ENCODE peak calls at places on chromosomes 2 and 18, in six cellular contexts. M is K562, D is H1, U is HepG2, C is GM12878, I is HCT116. A is an unnamed sample.

GRCh38 chr2:221546505-221547225 is 25.4 kb downstream of the EPHA4 start:
- DNase-seq in I (peak), U (no peak), D (no peak), C (no peak), M (no peak), A (no peak)

GRCh38 chr2:39837856-39838453 is 58.9 kb upstream of the THUMPD2 start:
- DNase-seq in M (peak), D (peak), I (peak), C (peak), U (peak), A (peak)

GRCh38 chr2:236866542-236867340 is 218.9 kb upstream of the COPS8 start:
- DNase-seq in D (no peak), C (no peak), M (no peak), I (no peak), U (no peak), A (no peak)

GRCh38 chr2:169656164-169656563 is 38.0 kb downstream of the CFAP210 start:
- DNase-seq in C (no peak), U (no peak), D (no peak), M (no peak), I (no peak), A (no peak)

GRCh38 chr2:105652014-105652796 is 92.5 kb upstream of the NCK2 start:
- DNase-seq in U (no peak), I (no peak), M (no peak), D (peak), C (no peak), A (no peak)

GRCh38 chr18:7164610-7165009 is 47.0 kb upstream of the LAMA1 start:
- DNase-seq in I (no peak), C (no peak), D (peak), M (no peak), U (no peak), A (no peak)

GRCh38 chr2:214740867-214741266 is 68.6 kb downstream of the BARD1 start:
- DNase-seq in M (no peak), I (no peak), D (no peak), C (no peak), U (no peak), A (no peak)

GRCh38 chr2:107305966-107306365 is 420.0 kb upstream of the ST6GAL2 start:
- DNase-seq in C (no peak), I (no peak), M (no peak), U (no peak), D (no peak), A (no peak)

GRCh38 chr2:133379159-133379558 is 189.1 kb downstream of the NCKAP5 start:
- DNase-seq in U (no peak), C (no peak), D (no peak), I (no peak), M (no peak), A (no peak)

GRCh38 chr2:46540496-46541342 is 61.4 kb downstream of the TMEM247 start:
- DNase-seq in U (peak), M (no peak), C (no peak), D (no peak), I (no peak), A (no peak)

GRCh38 chr2:170503563-170503962 is 211.6 kb upstream of the SP5 start:
- DNase-seq in D (no peak), I (no peak), U (no peak), C (no peak), M (no peak), A (no peak)

GRCh38 chr2:37631292-37631691 is 40.1 kb downstream of the CDC42EP3 start:
- DNase-seq in U (no peak), M (no peak), D (no peak), I (no peak), C (no peak), A (no peak)

GRCh38 chr2:191501390-191502168 is 176.4 kb upstream of the NABP1 start:
- DNase-seq in U (peak), M (no peak), C (no peak), I (peak), D (no peak), A (peak)

GRCh38 chr2:217451634-217452033 is 551.2 kb downstream of the TNS1 start:
- DNase-seq in C (no peak), M (no peak), I (no peak), U (peak), D (no peak), A (no peak)

GRCh38 chr18:12086249-12086648 is 7.4 kb upstream of the ANKRD62 start:
- DNase-seq in D (no peak), U (no peak), C (no peak), M (no peak), I (no peak), A (no peak)

GRCh38 chr2:9737053-9737875 is 106.0 kb upstream of the TAF1B start:
- DNase-seq in M (peak), D (no peak), I (no peak), C (no peak), U (peak), A (no peak)

GRCh38 chr2:84038866-84039265 is 420.2 kb downstream of the SUCLG1 start:
- DNase-seq in I (no peak), U (no peak), C (no peak), M (no peak), D (no peak), A (no peak)

GRCh38 chr2:140256080-140256479 is 1475.9 kb upstream of the NXPH2 start:
- DNase-seq in I (no peak), C (no peak), U (no peak), M (no peak), D (no peak), A (no peak)

GRCh38 chr2:238636269-238637073 is 209.7 kb downstream of the ASB1 start:
- DNase-seq in C (no peak), U (no peak), M (no peak), D (peak), I (no peak), A (no peak)
- TF ChIP-seq JUND in C (no peak), U (no peak), M (no peak), D (no peak), I (no peak), A (no peak)

DNA sequence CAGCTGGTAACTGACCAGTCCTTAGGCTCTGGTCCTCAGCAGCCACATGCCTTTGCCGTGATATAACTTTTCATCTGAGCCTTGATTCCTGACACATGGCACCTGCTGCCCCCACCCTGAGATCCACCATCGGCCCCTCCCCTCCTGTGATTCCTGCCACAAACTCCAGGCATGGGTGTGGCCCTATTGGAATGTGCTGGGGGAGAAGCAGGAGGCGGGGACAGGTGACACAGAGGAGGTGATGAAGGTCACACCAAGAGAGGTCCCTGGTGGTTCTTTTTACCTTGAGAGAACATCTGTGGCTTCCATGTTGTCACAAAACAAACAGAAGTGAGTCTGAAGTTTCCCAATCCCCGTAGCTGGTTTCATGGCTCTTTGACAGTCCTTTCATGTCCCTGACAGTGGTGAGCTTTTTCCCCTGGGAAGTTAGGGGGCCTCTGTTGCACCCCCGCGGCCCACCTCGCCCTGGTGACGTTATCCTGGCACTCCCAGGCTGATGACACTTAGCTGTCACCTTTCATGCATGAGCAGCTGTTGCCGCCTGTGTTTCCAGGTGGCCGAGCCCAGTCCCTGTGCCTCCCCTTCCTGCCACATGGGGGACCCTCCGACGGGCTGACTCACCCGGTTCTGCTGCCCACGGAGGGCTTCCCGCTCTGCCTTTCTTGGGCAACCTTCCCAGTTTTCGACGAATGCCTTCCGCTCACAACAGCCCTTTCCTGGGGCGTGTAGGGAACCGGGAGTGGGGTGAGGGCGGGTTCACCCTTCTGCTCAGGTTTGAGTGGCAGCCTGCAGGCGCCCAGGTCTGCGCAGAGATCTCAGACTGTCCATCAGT is 66.3 kb upstream of the GLI2 start:
- DNase-seq in M (peak), I (peak), C (no peak), D (peak), U (peak), A (no peak)
- TF ChIP-seq JUND in M (peak), I (no peak), C (no peak), D (peak), U (no peak), A (no peak)

DNA sequence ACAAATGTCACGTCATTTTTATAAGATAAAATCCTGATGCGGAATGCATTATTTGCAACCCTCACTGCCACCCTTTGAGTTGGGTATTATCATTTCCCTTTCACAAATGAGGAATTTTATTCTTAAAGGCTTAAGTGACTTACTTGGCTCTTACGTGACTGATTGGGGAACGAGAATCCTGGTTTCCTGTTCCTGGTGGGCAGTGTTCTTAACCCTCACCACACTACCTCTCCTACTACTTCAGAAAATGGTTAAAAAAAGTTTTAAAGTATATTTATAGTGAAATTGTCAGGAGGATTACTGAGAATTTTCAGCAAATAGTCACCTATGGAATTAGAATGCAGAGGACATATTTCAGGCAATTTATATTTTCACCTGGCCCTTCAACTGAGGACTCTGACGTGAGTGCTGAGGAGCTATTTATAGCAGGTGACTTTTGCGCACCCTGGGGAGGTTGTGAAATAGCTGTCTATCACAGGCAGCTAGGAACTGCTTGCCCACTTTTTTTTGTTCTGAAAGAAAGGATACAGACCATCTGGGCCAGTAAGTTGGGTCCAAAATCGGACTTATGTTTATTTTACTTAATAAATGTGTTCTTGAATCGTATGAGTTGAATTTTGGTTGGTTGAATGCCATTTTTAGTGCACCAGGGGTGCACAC is 18.7 kb upstream of the RASGRP3 start:
- DNase-seq in C (no peak), I (no peak), D (no peak), M (no peak), U (no peak), A (no peak)
- TF ChIP-seq JUND in C (no peak), I (no peak), D (no peak), M (no peak), U (no peak), A (no peak)

GRCh38 chr2:113248997-113249770 is 29.5 kb downstream of the PAX8 start:
- DNase-seq in I (peak), U (peak), D (peak), M (peak), C (peak), A (peak)

GRCh38 chr2:113255140-113256070 is 23.3 kb downstream of the PAX8 start:
- DNase-seq in I (no peak), C (no peak), D (no peak), M (no peak), U (no peak), A (no peak)

GRCh38 chr2:113253453-113253852 is 25.3 kb downstream of the PAX8 start:
- DNase-seq in M (no peak), U (no peak), I (no peak), D (no peak), C (no peak), A (no peak)

GRCh38 chr2:113252047-113252582 is 26.6 kb downstream of the PAX8 start:
- DNase-seq in U (no peak), M (no peak), I (no peak), C (no peak), D (no peak), A (no peak)

GRCh38 chr2:113251118-113251517 is 27.6 kb downstream of the PAX8 start:
- DNase-seq in U (no peak), D (no peak), C (no peak), M (peak), I (no peak), A (no peak)
- TF ChIP-seq JUND in U (no peak), D (no peak), C (no peak), M (peak), I (no peak), A (no peak)

GRCh38 chr2:70513751-70514150 is 39.9 kb downstream of the TGFA start:
- DNase-seq in D (no peak), I (no peak), M (no peak), U (no peak), C (no peak), A (no peak)
- TF ChIP-seq JUND in D (no peak), I (no peak), M (no peak), U (no peak), C (no peak), A (no peak)

DNA sequence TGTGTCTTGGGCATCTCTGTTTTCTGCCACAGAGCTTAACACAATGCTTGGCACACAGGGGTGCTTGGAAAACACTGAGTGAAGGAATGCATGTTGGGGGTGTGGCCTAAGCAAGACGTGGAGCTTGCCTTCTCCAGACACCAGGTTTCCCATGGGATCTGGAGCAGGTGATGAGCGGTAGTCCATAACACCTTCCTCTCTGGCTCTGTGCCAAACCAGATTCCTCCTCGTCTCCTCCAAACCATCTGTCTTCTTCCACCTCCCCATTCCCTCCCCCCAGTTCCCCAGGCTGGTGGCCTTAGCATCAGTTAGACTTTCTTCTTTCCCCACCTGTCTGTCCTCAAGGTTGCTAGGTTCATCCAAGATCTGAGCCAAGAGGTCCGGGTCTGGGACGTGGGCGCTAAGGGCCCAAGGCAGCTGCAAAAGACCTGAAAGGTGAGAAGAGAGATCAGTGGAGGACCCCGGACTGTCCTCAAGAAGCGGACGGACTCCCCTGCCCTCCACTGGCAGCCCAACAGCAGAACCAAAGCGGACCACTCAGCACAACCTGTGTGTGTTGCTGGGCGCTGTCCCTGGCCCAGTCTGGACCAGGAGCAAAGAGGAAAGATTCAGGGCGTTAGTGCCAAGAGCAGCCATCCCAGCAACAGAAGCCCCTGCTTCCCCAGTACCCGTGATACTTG is 1.2 kb upstream of the ITM2C start:
- DNase-seq in C (no peak), U (no peak), M (no peak), I (no peak), D (no peak), A (no peak)
- TF ChIP-seq JUND in C (no peak), U (no peak), M (no peak), I (no peak), D (no peak), A (no peak)

GRCh38 chr2:156342252-156343095 is 10.0 kb upstream of the NR4A2 start:
- DNase-seq in I (peak), D (peak), M (peak), U (peak), C (no peak), A (peak)
- TF ChIP-seq JUND in I (no peak), D (no peak), M (peak), U (no peak), C (no peak), A (no peak)

DNA sequence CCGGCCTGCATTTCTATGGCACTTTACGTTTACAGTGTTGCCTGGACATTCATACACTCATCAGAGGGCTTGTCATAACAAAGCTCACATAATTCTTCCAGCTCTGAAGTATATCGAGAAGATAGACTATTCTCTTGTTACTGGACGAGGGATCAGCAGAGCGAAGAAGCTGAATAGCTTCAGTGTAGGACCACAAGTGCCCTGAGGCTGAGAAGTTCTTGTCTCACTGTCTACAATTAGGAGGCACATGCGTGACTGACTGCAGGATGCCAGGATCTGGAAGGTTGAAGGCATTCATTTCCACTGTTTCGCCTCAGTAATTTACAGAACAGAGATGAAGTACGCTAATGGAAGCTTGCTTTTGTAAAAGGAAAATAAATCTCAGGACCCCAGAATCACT is 9.6 kb downstream of the SH3YL1 start:
- DNase-seq in U (no peak), M (no peak), C (no peak), I (no peak), D (no peak), A (no peak)
- TF ChIP-seq JUND in U (no peak), M (no peak), C (no peak), I (no peak), D (no peak), A (no peak)